ENCODE peak calls at places on chromosomes 4 and X, in six cellular contexts. S, T, F, B, V and E are unnamed samples.

GRCh38 chrX:44400588-44400987 is 57.1 kb upstream of the EFHC2 start:
- DNase-seq in V (no peak), F (no peak), T (no peak), S (no peak), B (no peak), E (no peak)

GRCh38 chrX:38672646-38673045 is 111.3 kb downstream of the TSPAN7 start:
- DNase-seq in T (no peak), V (no peak), F (no peak), S (no peak), B (no peak), E (no peak)

GRCh38 chr4:109296545-109296944 is 5.9 kb downstream of the COL25A1 start:
- DNase-seq in S (no peak), B (no peak), V (no peak), T (no peak), F (no peak), E (no peak)

GRCh38 chr4:150875367-150875766 is 139.7 kb downstream of the LRBA start:
- DNase-seq in T (no peak), V (no peak), B (no peak), F (no peak), S (no peak), E (no peak)

GRCh38 chrX:12965390-12965940 is 9.4 kb upstream of the TMSB4X start:
- DNase-seq in V (no peak), B (peak), F (no peak), S (no peak), T (no peak), E (no peak)

GRCh38 chrX:38192007-38192625 is 28.6 kb downstream of the SRPX start:
- DNase-seq in B (no peak), F (no peak), T (no peak), S (no peak), V (no peak), E (no peak)

GRCh38 chr4:155854597-155855226 is 11.4 kb downstream of the ASIC5 start:
- DNase-seq in B (no peak), T (no peak), V (no peak), S (no peak), F (no peak), E (no peak)

GRCh38 chrX:49884290-49884862 is 5.1 kb downstream of the USP27X start:
- DNase-seq in T (peak), B (peak), V (peak), S (peak), F (no peak), E (peak)

GRCh38 chrX:148501121-148502066 is 977 bp downstream of the AFF2 start:
- DNase-seq in T (no peak), B (no peak), F (no peak), S (peak), V (peak), E (peak)

GRCh38 chr4:73770917-73771316 is 30.5 kb downstream of the CXCL8 start:
- DNase-seq in T (no peak), S (no peak), B (no peak), V (no peak), F (no peak), E (no peak)

GRCh38 chr4:72613959-72614358 is 44.9 kb upstream of the ADAMTS3 start:
- DNase-seq in V (no peak), S (no peak), T (no peak), F (no peak), B (no peak), E (no peak)

GRCh38 chr4:169064281-169064680 is 54.2 kb upstream of the CBR4 start:
- DNase-seq in B (no peak), V (no peak), F (no peak), T (no peak), S (no peak), E (no peak)

GRCh38 chrX:155179343-155179997 is 36.8 kb upstream of the VBP1 start:
- DNase-seq in B (no peak), T (no peak), F (no peak), S (no peak), V (no peak), E (no peak)

GRCh38 chr4:83771113-83771705 is 235.3 kb downstream of the GPAT3 start:
- DNase-seq in T (no peak), B (no peak), V (no peak), F (no peak), S (peak), E (no peak)

GRCh38 chrX:12791253-12792228 is at the start of gene PRPS2:
- DNase-seq in F (no peak), B (peak), T (peak), S (peak), V (peak), E (peak)

GRCh38 chrX:9865804-9866471 is 79.7 kb downstream of the SHROOM2 start:
- DNase-seq in T (no peak), S (no peak), V (no peak), B (no peak), F (no peak), E (no peak)

GRCh38 chr4:3373468-3373867 is 68.3 kb upstream of the HGFAC start:
- DNase-seq in V (no peak), T (no peak), S (no peak), B (no peak), F (no peak), E (no peak)

GRCh38 chr4:89329280-89329679 is 21.7 kb upstream of the GPRIN3 start:
- DNase-seq in T (no peak), V (no peak), S (no peak), B (no peak), F (no peak), E (no peak)

GRCh38 chr4:108571027-108571569 is 49.3 kb upstream of the RPL34 start:
- DNase-seq in S (no peak), T (no peak), F (no peak), B (no peak), V (no peak), E (no peak)

GRCh38 chr4:96916731-96917130 is 1076.8 kb downstream of the PDHA2 start:
- DNase-seq in B (no peak), S (no peak), V (no peak), F (no peak), T (no peak), E (no peak)

GRCh38 chrX:119853449-119853848 is 686 bp upstream of the UPF3B start:
- DNase-seq in T (no peak), B (no peak), F (no peak), S (no peak), V (no peak), E (no peak)

GRCh38 chrX:120795301-120795700 is 80.4 kb downstream of the CT47B1 start:
- DNase-seq in B (no peak), T (no peak), F (no peak), V (no peak), S (no peak), E (no peak)

GRCh38 chrX:136694491-136695087 is 46.6 kb downstream of the CD40LG start:
- DNase-seq in V (no peak), S (no peak), B (no peak), F (no peak), T (no peak), E (no peak)

GRCh38 chr4:1154126-1154522 is 18.3 kb downstream of the SPON2 start:
- DNase-seq in T (no peak), V (no peak), B (peak), F (no peak), S (no peak), E (no peak)

GRCh38 chrX:1249101-1249887 is 19.3 kb upstream of the CSF2RA start:
- DNase-seq in T (peak), S (peak), F (peak), B (peak), V (peak), E (peak)

GRCh38 chr4:3030551-3031356 is 43.6 kb downstream of the HTT-AS start:
- DNase-seq in F (no peak), T (no peak), V (no peak), B (no peak), S (no peak), E (no peak)

GRCh38 chr4:140154572-140154891 is 548 bp upstream of the MAML3 start:
- DNase-seq in V (no peak), B (no peak), S (no peak), T (no peak), F (no peak), E (no peak)

GRCh38 chr4:964346-965025 is 8.9 kb downstream of the DGKQ start:
- DNase-seq in F (no peak), V (no peak), B (no peak), S (no peak), T (no peak), E (no peak)

GRCh38 chr4:189547537-189547936 is 393.1 kb upstream of the FRG1 start:
- DNase-seq in B (no peak), S (no peak), V (no peak), T (no peak), F (no peak), E (no peak)

GRCh38 chrX:37815366-37815765 is 32.0 kb downstream of the DYNLT3 start:
- DNase-seq in F (no peak), S (no peak), B (no peak), T (no peak), V (no peak), E (no peak)

GRCh38 chr4:139984459-139984858 is 169.5 kb downstream of the MAML3 start:
- DNase-seq in B (no peak), S (no peak), V (no peak), T (no peak), F (no peak), E (no peak)

GRCh38 chr4:127162741-127163140 is 470.0 kb upstream of the INTU start:
- DNase-seq in T (no peak), F (no peak), V (no peak), S (no peak), B (no peak), E (no peak)

GRCh38 chrX:45758319-45758718 is 557.6 kb upstream of the DIPK2B start:
- DNase-seq in F (no peak), T (no peak), S (no peak), B (no peak), V (no peak), E (no peak)

GRCh38 chr4:38387348-38387747 is 276.7 kb upstream of the KLF3 start:
- DNase-seq in S (peak), T (peak), V (no peak), F (peak), B (peak), E (no peak)

DNA sequence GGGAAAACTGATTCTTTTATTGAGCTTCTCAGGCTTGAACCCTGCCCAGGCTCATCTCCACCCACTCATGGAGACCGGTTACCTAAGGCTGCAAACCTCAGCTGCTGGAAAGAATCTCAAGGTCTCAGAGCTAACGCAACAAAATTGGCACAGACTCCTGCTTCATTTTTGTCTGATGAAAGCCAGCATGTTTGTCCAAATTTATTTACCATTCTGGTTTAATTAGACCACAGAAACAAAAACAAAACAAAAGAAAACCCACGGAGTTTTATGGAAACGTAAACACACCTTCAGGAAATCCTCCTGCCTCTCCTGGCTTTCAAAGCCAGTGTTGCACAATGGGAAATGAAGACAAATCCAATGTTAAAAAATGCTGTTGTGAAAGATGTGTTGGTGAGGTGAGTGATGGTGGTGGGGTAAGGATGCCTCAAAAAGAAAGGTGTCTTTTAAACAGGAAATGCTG is 56.4 kb upstream of the PDLIM3 start:
- DNase-seq in F (no peak), T (no peak), V (no peak), S (no peak), B (no peak), E (no peak)
- H3K4me3 ChIP-seq in F (no peak), T (no peak), V (no peak), S (no peak), B (no peak), E (no peak)

GRCh38 chrX:41258871-41259270 is 75.1 kb upstream of the DDX3X start:
- DNase-seq in T (no peak), V (no peak), S (no peak), B (no peak), F (no peak), E (no peak)
- H3K4me3 ChIP-seq in T (no peak), V (no peak), S (no peak), B (no peak), F (no peak), E (no peak)

GRCh38 chrX:47513697-47514085 is 30.7 kb upstream of the ZNF41 start:
- DNase-seq in T (no peak), V (no peak), F (no peak), S (no peak), B (no peak), E (no peak)
- H3K4me3 ChIP-seq in T (no peak), V (peak), F (peak), S (peak), B (no peak), E (peak)

GRCh38 chr4:111678466-111678865 is 466.8 kb upstream of the FAM241A start:
- DNase-seq in F (no peak), B (no peak), V (no peak), T (no peak), S (no peak), E (no peak)
- H3K4me3 ChIP-seq in F (no peak), B (no peak), V (no peak), T (no peak), S (no peak), E (no peak)

GRCh38 chr4:67037489-67037888 is 507.8 kb downstream of the CENPC start:
- DNase-seq in B (no peak), T (no peak), S (no peak), V (no peak), F (no peak), E (no peak)
- H3K4me3 ChIP-seq in B (no peak), T (no peak), S (no peak), V (no peak), F (no peak), E (no peak)

GRCh38 chr4:69239092-69239491 is 24.5 kb upstream of the UGT2B11 start:
- DNase-seq in B (no peak), V (no peak), T (no peak), F (no peak), S (no peak), E (no peak)
- H3K4me3 ChIP-seq in B (no peak), V (no peak), T (no peak), F (no peak), S (no peak), E (no peak)